ENCODE peak calls at places on chromosomes 16 and 17, in eight cellular contexts. X is NCI-H345, D is Panc1, R is DMS53, M is HEK293T, L is fibroblast of gingiva, K is uterus, O is progenitor cell of endocrine pancreas. Q is an unnamed sample.

GRCh38 chr17:17781591-17782424 is 55.0 kb downstream of the SREBF1 start:
- DNase-seq in O (peak), X (peak), D (no peak), K (peak), M (peak), R (peak), L (peak), Q (peak)

GRCh38 chr16:86398622-86399021 is 111.7 kb upstream of the FOXF1 start:
- DNase-seq in O (no peak), X (no peak), K (no peak), R (no peak), M (no peak), L (no peak), D (no peak), Q (no peak)

GRCh38 chr17:7852919-7853692 is 1.8 kb upstream of the TMEM88 start:
- DNase-seq in M (no peak), O (no peak), X (no peak), R (no peak), K (peak), D (no peak), L (no peak), Q (no peak)

GRCh38 chr16:73949574-73950348 is 346.9 kb upstream of the PSMD7 start:
- DNase-seq in D (no peak), L (peak), R (peak), X (no peak), M (no peak), K (peak), O (no peak), Q (no peak)

GRCh38 chr16:3595521-3596021 is 15.8 kb downstream of the SLX4 start:
- DNase-seq in K (no peak), L (no peak), O (no peak), D (no peak), M (no peak), R (no peak), X (no peak), Q (no peak)

GRCh38 chr17:633133-633532 is 81.5 kb downstream of the VPS53 start:
- DNase-seq in M (no peak), O (no peak), D (no peak), K (no peak), X (no peak), R (no peak), L (no peak), Q (no peak)

GRCh38 chr17:46796524-46796923 is 22.0 kb downstream of the WNT3 start:
- DNase-seq in D (no peak), M (no peak), L (no peak), R (no peak), O (no peak), X (no peak), K (no peak), Q (no peak)

GRCh38 chr16:50166511-50167500 is 13.7 kb downstream of the TENT4B start:
- DNase-seq in R (no peak), O (no peak), X (no peak), L (no peak), M (no peak), D (no peak), K (no peak), Q (no peak)

GRCh38 chr17:78875738-78876597 is 27.0 kb downstream of the CEP295NL start:
- DNase-seq in O (no peak), M (no peak), L (no peak), X (no peak), R (no peak), K (no peak), D (no peak), Q (no peak)

GRCh38 chr16:1546430-1546829 is 13.0 kb downstream of the TMEM204 start:
- DNase-seq in D (no peak), L (no peak), O (no peak), K (no peak), R (no peak), X (no peak), M (no peak), Q (no peak)

GRCh38 chr16:78183437-78183836 is 84.0 kb downstream of the WWOX start:
- DNase-seq in M (no peak), O (no peak), L (no peak), K (no peak), X (peak), R (no peak), D (no peak), Q (no peak)

GRCh38 chr17:63646492-63646815 is 24.2 kb downstream of the MAP3K3 start:
- DNase-seq in R (no peak), M (no peak), L (no peak), K (no peak), O (no peak), D (no peak), X (no peak), Q (no peak)

GRCh38 chr17:56594528-56595418 is 1.3 kb downstream of the NOG start:
- DNase-seq in K (no peak), M (peak), O (no peak), X (no peak), D (no peak), R (peak), L (no peak), Q (no peak)

GRCh38 chr17:55783684-55784245 is 32.9 kb downstream of the PCTP start:
- DNase-seq in X (no peak), R (peak), D (no peak), L (peak), M (no peak), K (peak), O (no peak), Q (no peak)

GRCh38 chr17:50872710-50873424 is 6.7 kb upstream of the TOB1 start:
- DNase-seq in L (peak), M (no peak), X (no peak), K (no peak), R (no peak), D (no peak), O (no peak), Q (no peak)

GRCh38 chr17:60328679-60329078 is 63.3 kb downstream of the USP32 start:
- DNase-seq in X (no peak), O (no peak), M (no peak), K (no peak), D (no peak), L (no peak), R (no peak), Q (no peak)

GRCh38 chr17:72342582-72343527 is 222.0 kb downstream of the SOX9 start:
- DNase-seq in D (no peak), M (no peak), X (no peak), L (no peak), O (no peak), R (peak), K (peak), Q (no peak)

GRCh38 chr17:56762988-56763387 is 70.7 kb downstream of the C17orf67 start:
- DNase-seq in D (no peak), L (no peak), O (no peak), K (no peak), X (no peak), M (no peak), R (no peak), Q (no peak)

GRCh38 chr16:65546353-65546791 is 424.5 kb upstream of the CDH11 start:
- DNase-seq in M (no peak), D (no peak), X (no peak), L (peak), K (no peak), O (no peak), R (no peak), Q (no peak)

GRCh38 chr16:81956213-81956948 is 54.9 kb downstream of the SDR42E1 start:
- DNase-seq in K (no peak), R (no peak), O (no peak), M (no peak), D (no peak), L (peak), X (no peak), Q (no peak)

GRCh38 chr17:62706598-62707424 is 79.3 kb downstream of the MRC2 start:
- DNase-seq in X (no peak), D (no peak), K (no peak), M (no peak), L (no peak), R (no peak), O (peak), Q (no peak)

GRCh38 chr17:41894791-41895331 is 23.9 kb downstream of the ACLY start:
- DNase-seq in D (no peak), R (peak), X (no peak), L (peak), M (no peak), O (no peak), K (peak), Q (no peak)

GRCh38 chr16:30850246-30850645 is 43.6 kb downstream of the BCL7C start:
- DNase-seq in X (no peak), L (no peak), D (no peak), O (no peak), M (no peak), R (no peak), K (no peak), Q (no peak)

GRCh38 chr16:19348578-19349315 is 63.2 kb downstream of the CLEC19A start:
- DNase-seq in R (no peak), L (no peak), D (no peak), M (peak), X (peak), K (no peak), O (peak), Q (no peak)

GRCh38 chr17:76498886-76499667 is 2.1 kb downstream of the RHBDF2 start:
- DNase-seq in L (no peak), X (no peak), K (no peak), O (no peak), M (no peak), D (no peak), R (peak), Q (no peak)

GRCh38 chr17:66746736-66747135 is 88.2 kb upstream of the CACNG5 start:
- DNase-seq in R (no peak), L (no peak), O (no peak), D (no peak), K (no peak), M (no peak), X (no peak), Q (no peak)

GRCh38 chr16:1770328-1771071 is 843 bp downstream of the NME3 start:
- DNase-seq in M (peak), O (no peak), X (no peak), L (peak), R (peak), D (no peak), K (peak), Q (peak)

GRCh38 chr17:6599364-6599763 is 41.1 kb downstream of the KIAA0753 start:
- DNase-seq in R (peak), K (no peak), L (peak), D (no peak), M (no peak), O (no peak), X (no peak), Q (no peak)